ENCODE peak calls at places on chromosomes 4 and X, in six cellular contexts. X is HL-60, S is RWPE2, G is AG04450, P is astrocyte, A is K562. Z is an unnamed sample.

GRCh38 chr4:99087887-99088484 is 602 bp downstream of the ADH5 start:
- DNase-seq in X (peak), S (no peak), A (peak), P (peak), G (peak), Z (peak)

GRCh38 chr4:59127748-59128147 is 2017.6 kb upstream of the IGFBP7 start:
- DNase-seq in P (no peak), G (no peak), X (no peak), A (no peak), S (no peak), Z (no peak)

GRCh38 chr4:2534904-2535385 is 1.5 kb upstream of the FAM193A start:
- DNase-seq in P (no peak), S (no peak), X (no peak), G (no peak), A (peak), Z (no peak)

GRCh38 chr4:153521467-153521866 is 55.3 kb downstream of the TMEM131L start:
- DNase-seq in G (no peak), P (no peak), A (no peak), S (no peak), X (no peak), Z (no peak)

GRCh38 chr4:72295966-72296557 is 264.3 kb downstream of the NPFFR2 start:
- DNase-seq in P (peak), A (peak), S (no peak), X (no peak), G (peak), Z (no peak)

GRCh38 chr4:11650801-11651596 is 222.3 kb upstream of the HS3ST1 start:
- DNase-seq in P (peak), S (no peak), A (no peak), X (no peak), G (peak), Z (no peak)

GRCh38 chr4:111761531-111761930 is 383.7 kb upstream of the FAM241A start:
- DNase-seq in A (no peak), X (no peak), G (no peak), S (no peak), P (no peak), Z (no peak)

GRCh38 chrX:585115-585808 is 45.3 kb upstream of the SHOX start:
- DNase-seq in G (no peak), P (no peak), S (no peak), A (no peak), X (no peak), Z (no peak)

GRCh38 chr4:4670869-4671268 is 129.0 kb upstream of the STX18 start:
- DNase-seq in S (no peak), A (no peak), X (no peak), P (peak), G (no peak), Z (no peak)

GRCh38 chr4:150867148-150867547 is 147.9 kb downstream of the LRBA start:
- DNase-seq in G (peak), S (no peak), P (peak), A (peak), X (peak), Z (no peak)

GRCh38 chrX:53184836-53185235 is 40.2 kb downstream of the KDM5C start:
- DNase-seq in G (no peak), S (no peak), X (no peak), P (peak), A (no peak), Z (no peak)

GRCh38 chrX:42996861-42997260 is 218.9 kb upstream of the PPP1R2C start:
- DNase-seq in S (no peak), A (no peak), G (no peak), P (no peak), X (no peak), Z (no peak)

GRCh38 chr4:55398966-55399365 is 3.2 kb downstream of the TMEM165 start:
- DNase-seq in S (no peak), X (no peak), G (no peak), P (peak), A (peak), Z (no peak)

GRCh38 chr4:129362685-129363274 is 266.8 kb downstream of the C4orf33 start:
- DNase-seq in A (peak), P (peak), G (peak), X (no peak), S (no peak), Z (no peak)

GRCh38 chr4:56757270-56757746 is 64.2 kb downstream of the SPINK2 start:
- DNase-seq in G (no peak), A (no peak), X (no peak), S (no peak), P (peak), Z (no peak)

GRCh38 chrX:115898382-115899001 is 272.1 kb upstream of the AGTR2 start:
- DNase-seq in P (no peak), S (no peak), A (peak), G (no peak), X (no peak), Z (no peak)

GRCh38 chr4:55406545-55406944 is 10.8 kb downstream of the TMEM165 start:
- DNase-seq in P (no peak), X (no peak), S (no peak), A (no peak), G (no peak), Z (no peak)

GRCh38 chr4:155678011-155678410 is 11.4 kb downstream of the GUCY1A1 start:
- DNase-seq in P (no peak), G (no peak), S (no peak), X (no peak), A (no peak), Z (no peak)

GRCh38 chrX:30613736-30614135 is 36.2 kb upstream of the TASL start:
- DNase-seq in X (no peak), P (no peak), S (no peak), G (no peak), A (no peak), Z (no peak)

GRCh38 chrX:84186603-84187358 is 1.2 kb downstream of the RPS6KA6 start:
- DNase-seq in X (no peak), A (no peak), G (no peak), P (no peak), S (no peak), Z (no peak)

GRCh38 chr4:42151568-42152506 is 618 bp downstream of the BEND4 start:
- DNase-seq in P (no peak), X (no peak), A (no peak), G (no peak), S (no peak), Z (no peak)

GRCh38 chr4:99471349-99471748 is 36.2 kb upstream of the ADH7 start:
- DNase-seq in A (no peak), P (no peak), G (no peak), S (no peak), X (no peak), Z (no peak)

GRCh38 chr4:96150501-96150900 is 310.6 kb downstream of the PDHA2 start:
- DNase-seq in P (no peak), X (no peak), S (no peak), A (no peak), G (no peak), Z (no peak)

GRCh38 chr4:5199142-5199541 is 147.9 kb downstream of the STK32B start:
- DNase-seq in X (no peak), P (no peak), G (no peak), A (no peak), S (no peak), Z (no peak)

GRCh38 chr4:176668324-176668723 is 124.4 kb downstream of the VEGFC start:
- DNase-seq in P (peak), G (no peak), S (no peak), X (no peak), A (no peak), Z (no peak)

GRCh38 chr4:181877329-181877848 is 365.8 kb upstream of the TENM3 start:
- DNase-seq in X (no peak), A (no peak), S (no peak), P (peak), G (peak), Z (no peak)

GRCh38 chr4:48015678-48016077 is 803 bp downstream of the CNGA1 start:
- DNase-seq in G (no peak), X (no peak), S (no peak), A (no peak), P (no peak), Z (no peak)

GRCh38 chr4:171118091-171118490 is 695.1 kb upstream of the GALNTL6 start:
- DNase-seq in P (no peak), S (no peak), A (no peak), G (no peak), X (no peak), Z (no peak)

GRCh38 chr4:149961876-149962597 is 116.2 kb upstream of the DCLK2 start:
- DNase-seq in S (no peak), G (peak), X (no peak), A (no peak), P (peak), Z (no peak)

GRCh38 chr4:182643801-182644311 is 273.3 kb downstream of the DCTD start:
- DNase-seq in P (peak), A (no peak), S (no peak), X (no peak), G (peak), Z (no peak)

GRCh38 chrX:3017492-3017891 is 11.1 kb downstream of the ARSH start:
- DNase-seq in X (no peak), S (no peak), A (no peak), P (no peak), G (no peak), Z (no peak)

GRCh38 chr4:156388826-156389225 is 435.2 kb upstream of the CTSO start:
- DNase-seq in S (no peak), X (no peak), G (no peak), A (no peak), P (peak), Z (no peak)

GRCh38 chr4:1449833-1450741 is 43.8 kb upstream of the NKX1-1 start:
- DNase-seq in G (no peak), A (no peak), S (no peak), P (no peak), X (no peak), Z (no peak)

GRCh38 chr4:1598641-1599481 is 85.3 kb downstream of the FAM53A start:
- DNase-seq in A (no peak), G (no peak), X (no peak), P (no peak), S (no peak), Z (no peak)

GRCh38 chrX:63746278-63746677 is 38.7 kb downstream of the ARHGEF9 start:
- DNase-seq in A (no peak), P (no peak), S (no peak), X (no peak), G (no peak), Z (no peak)

GRCh38 chrX:11180571-11180970 is 69.4 kb downstream of the HCCS start:
- DNase-seq in P (peak), A (no peak), X (no peak), S (no peak), G (no peak), Z (no peak)

GRCh38 chr4:120843840-120844527 is 78.5 kb downstream of the PRDM5 start:
- DNase-seq in A (no peak), X (no peak), G (no peak), P (no peak), S (no peak), Z (no peak)

DNA sequence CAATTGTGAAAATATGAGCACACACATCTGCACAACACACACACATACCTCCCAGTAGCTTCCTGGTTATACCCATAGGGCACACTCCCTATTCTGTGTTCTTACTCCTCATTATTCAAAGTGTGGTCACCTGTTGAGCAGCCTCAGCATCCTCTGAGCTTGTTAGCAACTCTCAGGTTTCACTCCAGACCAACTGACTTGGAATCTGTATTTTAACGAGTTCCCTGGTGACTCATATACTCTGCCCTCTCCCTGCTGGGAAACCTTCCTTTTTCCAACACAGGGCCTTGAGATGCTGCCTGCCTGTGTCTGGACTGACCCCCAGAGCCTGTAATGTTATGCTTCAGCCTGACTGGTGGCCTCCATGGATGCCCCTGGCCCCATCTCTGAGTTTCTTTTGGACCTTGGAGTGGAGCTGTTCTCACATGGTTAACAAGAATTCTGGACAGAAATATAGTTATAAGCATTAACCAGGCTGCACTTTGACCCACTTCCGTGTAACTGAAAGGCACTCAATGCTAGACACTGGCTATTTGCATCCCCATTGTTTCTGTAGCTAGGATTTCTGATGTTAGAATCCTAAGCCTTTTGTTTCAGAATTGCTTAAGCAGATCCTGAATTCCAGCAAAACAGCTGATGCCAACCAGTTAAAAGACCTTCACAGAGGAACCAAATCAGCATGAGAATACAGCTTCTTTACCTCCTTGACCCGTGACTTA is 262.6 kb downstream of the STIM2 start:
- DNase-seq in X (no peak), G (no peak), S (no peak), A (no peak), P (no peak), Z (no peak)
- H3K27ac ChIP-seq in X (no peak), G (no peak), S (no peak), A (no peak), P (no peak), Z (no peak)

DNA sequence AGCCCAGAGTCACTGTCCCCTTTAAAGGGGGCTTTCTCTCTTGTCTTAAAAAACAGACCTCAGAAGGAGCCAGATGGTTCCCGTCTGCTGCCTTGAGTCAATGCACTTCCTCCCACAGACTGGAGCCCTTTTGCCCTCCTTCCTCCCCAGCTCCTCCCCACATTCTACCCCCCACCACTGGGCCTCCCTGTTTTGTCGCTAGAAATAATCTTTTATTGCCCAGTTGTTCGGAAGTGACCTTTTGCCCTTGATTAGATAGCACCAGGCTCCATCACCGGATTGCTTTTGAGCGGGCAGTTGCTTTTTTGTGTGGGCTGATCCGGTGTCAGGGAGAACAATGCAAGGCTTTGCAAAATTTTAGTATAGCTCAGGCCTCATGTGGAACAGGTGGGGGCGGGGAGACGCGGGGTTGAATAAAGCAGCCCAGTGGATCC is 47.7 kb downstream of the SPRY1 start:
- DNase-seq in P (peak), G (no peak), S (no peak), A (peak), X (peak), Z (no peak)
- H3K27ac ChIP-seq in P (no peak), G (peak), S (no peak), A (peak), X (peak), Z (no peak)

GRCh38 chrX:39528161-39528560 is 569.6 kb downstream of the BCOR start:
- DNase-seq in X (no peak), A (no peak), G (no peak), P (no peak), S (no peak), Z (no peak)

GRCh38 chrX:39525758-39526157 is 572.0 kb downstream of the BCOR start:
- DNase-seq in P (no peak), G (no peak), A (no peak), S (no peak), X (no peak), Z (no peak)

GRCh38 chrX:39532761-39533160 is 565.0 kb downstream of the BCOR start:
- DNase-seq in G (no peak), A (no peak), S (no peak), X (no peak), P (no peak), Z (no peak)

DNA sequence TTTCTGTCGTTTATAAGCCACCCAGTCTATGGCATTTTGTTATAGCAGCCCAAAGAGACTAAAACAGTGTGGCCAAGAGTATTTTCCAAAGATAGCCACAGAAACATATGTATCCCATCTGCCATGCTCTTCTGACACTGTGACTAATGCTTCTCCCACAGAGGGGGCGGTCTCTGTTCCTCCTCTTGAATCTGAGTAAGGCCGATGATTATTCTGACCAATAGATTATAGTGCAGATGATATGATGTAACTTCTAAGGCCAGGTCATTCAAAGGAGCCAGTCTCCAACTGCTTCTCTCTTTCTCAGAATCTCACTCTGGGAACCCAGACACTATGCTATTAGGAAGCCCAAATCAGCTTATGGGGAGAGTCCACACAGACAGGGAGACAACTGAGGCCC is 570.7 kb downstream of the BCOR start:
- DNase-seq in A (peak), P (peak), S (no peak), G (no peak), X (no peak), Z (no peak)
- H3K27ac ChIP-seq in A (no peak), P (no peak), S (no peak), G (no peak), X (no peak), Z (no peak)

GRCh38 chrX:40423299-40423698 is 157.5 kb upstream of the ATP6AP2 start:
- DNase-seq in X (no peak), G (no peak), P (peak), A (no peak), S (no peak), Z (no peak)
- H3K27ac ChIP-seq in X (no peak), G (no peak), P (no peak), A (no peak), S (no peak), Z (no peak)

GRCh38 chrX:9676311-9676710 is 89.3 kb downstream of the GPR143 start:
- DNase-seq in S (no peak), G (no peak), X (no peak), P (no peak), A (no peak), Z (no peak)

GRCh38 chrX:9681011-9681410 is 84.6 kb downstream of the GPR143 start:
- DNase-seq in A (no peak), X (no peak), G (no peak), P (no peak), S (no peak), Z (no peak)

GRCh38 chrX:9678215-9678980 is 87.2 kb downstream of the GPR143 start:
- DNase-seq in A (no peak), X (no peak), G (no peak), P (no peak), S (no peak), Z (no peak)

GRCh38 chrX:9676738-9677097 is 88.9 kb downstream of the GPR143 start:
- DNase-seq in G (no peak), A (no peak), S (no peak), X (no peak), P (no peak), Z (no peak)

GRCh38 chrX:9677098-9677739 is 88.4 kb downstream of the GPR143 start:
- DNase-seq in P (peak), X (peak), G (no peak), A (no peak), S (no peak), Z (no peak)
- H3K27ac ChIP-seq in P (no peak), X (no peak), G (no peak), A (no peak), S (no peak), Z (no peak)

GRCh38 chr4:103197765-103198110 is 405 bp downstream of the CENPE start:
- DNase-seq in S (no peak), G (no peak), A (no peak), P (peak), X (no peak), Z (no peak)
- H3K27ac ChIP-seq in S (peak), G (no peak), A (peak), P (peak), X (peak), Z (no peak)